ENCODE peak calls at places on chromosomes 5 and 9, in seven cellular contexts. One of them, this sample, is unnamed.

GRCh38 chr9:33443047-33443446 is 4.3 kb downstream of the AQP3 start:
- DNase-seq in activated naive CD4-positive, alpha-beta T cell treated with anti-CD3 and anti-CD28 coated beads, Interleukin-2, amount 10 ng/mL, durations not matched to agents 7 days and 5 days: no peak
- DNase-seq in CD4-positive, CD25-positive, alpha-beta regulatory T cell: no peak
- DNase-seq in HFF-Myc: no peak
- DNase-seq in T-helper 17 cell: no peak
- DNase-seq in T47D: no peak
- DNase-seq in head of caudate nucleus: no peak
- DNase-seq in this sample: no peak

GRCh38 chr9:22211588-22212360 is 202.7 kb upstream of the CDKN2B start:
- DNase-seq in activated naive CD4-positive, alpha-beta T cell treated with anti-CD3 and anti-CD28 coated beads, Interleukin-2, amount 10 ng/mL, durations not matched to agents 7 days and 5 days: no peak
- DNase-seq in CD4-positive, CD25-positive, alpha-beta regulatory T cell: no peak
- DNase-seq in head of caudate nucleus: no peak
- DNase-seq in T-helper 17 cell: no peak
- DNase-seq in HFF-Myc: peak
- DNase-seq in T47D: no peak
- DNase-seq in this sample: no peak

GRCh38 chr9:36164361-36164760 is 4.8 kb upstream of the CCIN start:
- DNase-seq in T-helper 17 cell: no peak
- DNase-seq in HFF-Myc: no peak
- DNase-seq in CD4-positive, CD25-positive, alpha-beta regulatory T cell: no peak
- DNase-seq in activated naive CD4-positive, alpha-beta T cell treated with anti-CD3 and anti-CD28 coated beads, Interleukin-2, amount 10 ng/mL, durations not matched to agents 7 days and 5 days: no peak
- DNase-seq in T47D: no peak
- DNase-seq in head of caudate nucleus: no peak
- DNase-seq in this sample: peak

GRCh38 chr5:90158131-90158530 is 251.4 kb downstream of the CETN3 start:
- DNase-seq in head of caudate nucleus: no peak
- DNase-seq in T47D: no peak
- DNase-seq in CD4-positive, CD25-positive, alpha-beta regulatory T cell: no peak
- DNase-seq in HFF-Myc: no peak
- DNase-seq in T-helper 17 cell: no peak
- DNase-seq in activated naive CD4-positive, alpha-beta T cell treated with anti-CD3 and anti-CD28 coated beads, Interleukin-2, amount 10 ng/mL, durations not matched to agents 7 days and 5 days: no peak
- DNase-seq in this sample: no peak

GRCh38 chr5:72013741-72014703 is 93.3 kb upstream of the MAP1B start:
- DNase-seq in T47D: no peak
- DNase-seq in CD4-positive, CD25-positive, alpha-beta regulatory T cell: no peak
- DNase-seq in HFF-Myc: no peak
- DNase-seq in activated naive CD4-positive, alpha-beta T cell treated with anti-CD3 and anti-CD28 coated beads, Interleukin-2, amount 10 ng/mL, durations not matched to agents 7 days and 5 days: no peak
- DNase-seq in T-helper 17 cell: no peak
- DNase-seq in head of caudate nucleus: peak
- DNase-seq in this sample: no peak

GRCh38 chr5:172179032-172179989 is 8.7 kb downstream of the STK10 start:
- DNase-seq in HFF-Myc: no peak
- DNase-seq in T-helper 17 cell: peak
- DNase-seq in head of caudate nucleus: no peak
- DNase-seq in T47D: no peak
- DNase-seq in CD4-positive, CD25-positive, alpha-beta regulatory T cell: peak
- DNase-seq in activated naive CD4-positive, alpha-beta T cell treated with anti-CD3 and anti-CD28 coated beads, Interleukin-2, amount 10 ng/mL, durations not matched to agents 7 days and 5 days: peak
- DNase-seq in this sample: peak

GRCh38 chr9:79489241-79490000 is 82.3 kb upstream of the TLE4 start:
- DNase-seq in HFF-Myc: no peak
- DNase-seq in activated naive CD4-positive, alpha-beta T cell treated with anti-CD3 and anti-CD28 coated beads, Interleukin-2, amount 10 ng/mL, durations not matched to agents 7 days and 5 days: no peak
- DNase-seq in T-helper 17 cell: no peak
- DNase-seq in T47D: peak
- DNase-seq in CD4-positive, CD25-positive, alpha-beta regulatory T cell: no peak
- DNase-seq in head of caudate nucleus: peak
- DNase-seq in this sample: no peak

GRCh38 chr5:114790403-114790792 is 379.3 kb downstream of the TRIM36 start:
- DNase-seq in HFF-Myc: no peak
- DNase-seq in activated naive CD4-positive, alpha-beta T cell treated with anti-CD3 and anti-CD28 coated beads, Interleukin-2, amount 10 ng/mL, durations not matched to agents 7 days and 5 days: no peak
- DNase-seq in T47D: no peak
- DNase-seq in head of caudate nucleus: no peak
- DNase-seq in T-helper 17 cell: no peak
- DNase-seq in CD4-positive, CD25-positive, alpha-beta regulatory T cell: no peak
- DNase-seq in this sample: no peak

GRCh38 chr9:97737429-97737828 is 40.3 kb upstream of the XPA start:
- DNase-seq in T47D: no peak
- DNase-seq in activated naive CD4-positive, alpha-beta T cell treated with anti-CD3 and anti-CD28 coated beads, Interleukin-2, amount 10 ng/mL, durations not matched to agents 7 days and 5 days: no peak
- DNase-seq in head of caudate nucleus: no peak
- DNase-seq in HFF-Myc: no peak
- DNase-seq in T-helper 17 cell: no peak
- DNase-seq in CD4-positive, CD25-positive, alpha-beta regulatory T cell: no peak
- DNase-seq in this sample: no peak

GRCh38 chr9:82535432-82535998 is 527.4 kb downstream of the RASEF start:
- DNase-seq in activated naive CD4-positive, alpha-beta T cell treated with anti-CD3 and anti-CD28 coated beads, Interleukin-2, amount 10 ng/mL, durations not matched to agents 7 days and 5 days: no peak
- DNase-seq in T47D: no peak
- DNase-seq in T-helper 17 cell: no peak
- DNase-seq in head of caudate nucleus: no peak
- DNase-seq in CD4-positive, CD25-positive, alpha-beta regulatory T cell: no peak
- DNase-seq in HFF-Myc: no peak
- DNase-seq in this sample: no peak

GRCh38 chr5:140568664-140569063 is 4.0 kb downstream of the SLC35A4 start:
- DNase-seq in T-helper 17 cell: no peak
- DNase-seq in activated naive CD4-positive, alpha-beta T cell treated with anti-CD3 and anti-CD28 coated beads, Interleukin-2, amount 10 ng/mL, durations not matched to agents 7 days and 5 days: no peak
- DNase-seq in head of caudate nucleus: no peak
- DNase-seq in CD4-positive, CD25-positive, alpha-beta regulatory T cell: no peak
- DNase-seq in HFF-Myc: no peak
- DNase-seq in T47D: no peak
- DNase-seq in this sample: no peak

GRCh38 chr9:2725126-2725525 is 7.8 kb downstream of the KCNV2 start:
- DNase-seq in head of caudate nucleus: no peak
- DNase-seq in T47D: no peak
- DNase-seq in T-helper 17 cell: no peak
- DNase-seq in CD4-positive, CD25-positive, alpha-beta regulatory T cell: no peak
- DNase-seq in activated naive CD4-positive, alpha-beta T cell treated with anti-CD3 and anti-CD28 coated beads, Interleukin-2, amount 10 ng/mL, durations not matched to agents 7 days and 5 days: no peak
- DNase-seq in HFF-Myc: no peak
- DNase-seq in this sample: no peak

GRCh38 chr5:161544350-161544765 is 2.2 kb downstream of the GABRB2 start:
- DNase-seq in T-helper 17 cell: no peak
- DNase-seq in CD4-positive, CD25-positive, alpha-beta regulatory T cell: peak
- DNase-seq in HFF-Myc: no peak
- DNase-seq in T47D: peak
- DNase-seq in head of caudate nucleus: peak
- DNase-seq in activated naive CD4-positive, alpha-beta T cell treated with anti-CD3 and anti-CD28 coated beads, Interleukin-2, amount 10 ng/mL, durations not matched to agents 7 days and 5 days: peak
- DNase-seq in this sample: peak

GRCh38 chr5:173890195-173890951 is 2.2 kb downstream of the CPEB4 start:
- DNase-seq in HFF-Myc: no peak
- DNase-seq in head of caudate nucleus: peak
- DNase-seq in CD4-positive, CD25-positive, alpha-beta regulatory T cell: no peak
- DNase-seq in activated naive CD4-positive, alpha-beta T cell treated with anti-CD3 and anti-CD28 coated beads, Interleukin-2, amount 10 ng/mL, durations not matched to agents 7 days and 5 days: no peak
- DNase-seq in T47D: no peak
- DNase-seq in T-helper 17 cell: no peak
- DNase-seq in this sample: no peak

GRCh38 chr5:150489358-150490295 is 18.3 kb upstream of the NDST1 start:
- DNase-seq in T47D: no peak
- DNase-seq in HFF-Myc: no peak
- DNase-seq in activated naive CD4-positive, alpha-beta T cell treated with anti-CD3 and anti-CD28 coated beads, Interleukin-2, amount 10 ng/mL, durations not matched to agents 7 days and 5 days: no peak
- DNase-seq in head of caudate nucleus: peak
- DNase-seq in T-helper 17 cell: no peak
- DNase-seq in CD4-positive, CD25-positive, alpha-beta regulatory T cell: no peak
- DNase-seq in this sample: peak

GRCh38 chr9:91119147-91119546 is 242.6 kb downstream of the AUH start:
- DNase-seq in T-helper 17 cell: no peak
- DNase-seq in CD4-positive, CD25-positive, alpha-beta regulatory T cell: no peak
- DNase-seq in head of caudate nucleus: no peak
- DNase-seq in activated naive CD4-positive, alpha-beta T cell treated with anti-CD3 and anti-CD28 coated beads, Interleukin-2, amount 10 ng/mL, durations not matched to agents 7 days and 5 days: no peak
- DNase-seq in T47D: no peak
- DNase-seq in HFF-Myc: no peak
- DNase-seq in this sample: no peak

This sample was measured in B cell.